ENCODE peak calls at places on chromosome 21, in eight cellular contexts. One of them, this sample, is unnamed. For H3K27me3, the result is how much of the 10 kb centered on the place peaks cover.

GRCh38 chr21:33198346-33199135 is 31.2 kb upstream of the IFNAR2 start:
- DNase-seq in hepatocyte: no peak
- DNase-seq in left ventricle myocardium inferior: peak
- DNase-seq in fibroblast of lung: peak
- DNase-seq in WERI-Rb-1: peak
- DNase-seq in pancreas: no peak
- DNase-seq in suprapubic skin: peak
- DNase-seq in body of pancreas: peak
- DNase-seq in this sample: no peak

GRCh38 chr21:33402011-33402979 is 918 bp upstream of the IFNGR2 start:
- DNase-seq in body of pancreas: peak
- DNase-seq in hepatocyte: peak
- DNase-seq in WERI-Rb-1: peak
- DNase-seq in left ventricle myocardium inferior: peak
- DNase-seq in fibroblast of lung: peak
- DNase-seq in pancreas: peak
- DNase-seq in suprapubic skin: peak
- DNase-seq in this sample: peak

GRCh38 chr21:34536820-34537219 is 24.8 kb upstream of the KCNE1 start:
- DNase-seq in fibroblast of lung: peak
- DNase-seq in body of pancreas: no peak
- DNase-seq in suprapubic skin: no peak
- DNase-seq in pancreas: no peak
- DNase-seq in left ventricle myocardium inferior: no peak
- DNase-seq in WERI-Rb-1: no peak
- DNase-seq in hepatocyte: peak
- DNase-seq in this sample: no peak

GRCh38 chr21:43935711-43936110 is 70.7 kb downstream of the AGPAT3 start:
- DNase-seq in body of pancreas: no peak
- DNase-seq in pancreas: no peak
- DNase-seq in left ventricle myocardium inferior: no peak
- DNase-seq in hepatocyte: no peak
- DNase-seq in WERI-Rb-1: no peak
- DNase-seq in suprapubic skin: no peak
- DNase-seq in fibroblast of lung: no peak
- DNase-seq in this sample: no peak

GRCh38 chr21:39575778-39576177 is 37.0 kb upstream of the B3GALT5 start:
- DNase-seq in hepatocyte: no peak
- DNase-seq in pancreas: no peak
- DNase-seq in body of pancreas: no peak
- DNase-seq in WERI-Rb-1: no peak
- DNase-seq in left ventricle myocardium inferior: no peak
- DNase-seq in fibroblast of lung: peak
- DNase-seq in suprapubic skin: no peak
- DNase-seq in this sample: no peak

GRCh38 chr21:43269461-43269860 is 100.7 kb downstream of the CRYAA start:
- DNase-seq in fibroblast of lung: no peak
- DNase-seq in pancreas: no peak
- DNase-seq in hepatocyte: no peak
- DNase-seq in body of pancreas: no peak
- DNase-seq in suprapubic skin: no peak
- DNase-seq in left ventricle myocardium inferior: peak
- DNase-seq in WERI-Rb-1: peak
- DNase-seq in this sample: no peak

GRCh38 chr21:34630536-34631143 is 15.7 kb upstream of the RCAN1 start:
- DNase-seq in suprapubic skin: no peak
- DNase-seq in left ventricle myocardium inferior: no peak
- DNase-seq in WERI-Rb-1: peak
- DNase-seq in body of pancreas: peak
- DNase-seq in fibroblast of lung: peak
- DNase-seq in hepatocyte: peak
- DNase-seq in pancreas: peak
- DNase-seq in this sample: no peak

GRCh38 chr21:18608226-18608625 is 204.6 kb upstream of the TMPRSS15 start:
- DNase-seq in left ventricle myocardium inferior: no peak
- DNase-seq in pancreas: no peak
- DNase-seq in WERI-Rb-1: no peak
- DNase-seq in suprapubic skin: no peak
- DNase-seq in body of pancreas: no peak
- DNase-seq in fibroblast of lung: no peak
- DNase-seq in hepatocyte: no peak
- DNase-seq in this sample: no peak

GRCh38 chr21:34351786-34352241 is 12.0 kb upstream of the KCNE2 start:
- DNase-seq in WERI-Rb-1: peak
- DNase-seq in suprapubic skin: no peak
- DNase-seq in fibroblast of lung: peak
- DNase-seq in hepatocyte: peak
- DNase-seq in pancreas: peak
- DNase-seq in body of pancreas: peak
- DNase-seq in left ventricle myocardium inferior: peak
- DNase-seq in this sample: peak

GRCh38 chr21:25583370-25584133 is 23.7 kb downstream of the MRPL39 start:
- DNase-seq in fibroblast of lung: no peak
- DNase-seq in body of pancreas: no peak
- DNase-seq in left ventricle myocardium inferior: no peak
- DNase-seq in WERI-Rb-1: no peak
- DNase-seq in pancreas: no peak
- DNase-seq in suprapubic skin: no peak
- DNase-seq in hepatocyte: no peak
- DNase-seq in this sample: no peak

GRCh38 chr21:22096314-22096713 is 1098.1 kb downstream of the NCAM2 start:
- DNase-seq in suprapubic skin: no peak
- DNase-seq in hepatocyte: no peak
- DNase-seq in body of pancreas: no peak
- DNase-seq in pancreas: no peak
- DNase-seq in WERI-Rb-1: no peak
- DNase-seq in left ventricle myocardium inferior: no peak
- DNase-seq in fibroblast of lung: no peak
- DNase-seq in this sample: no peak

GRCh38 chr21:9763306-9763705 is 758.1 kb upstream of the TPTE start:
- DNase-seq in fibroblast of lung: no peak
- DNase-seq in pancreas: no peak
- DNase-seq in body of pancreas: no peak
- DNase-seq in hepatocyte: no peak
- DNase-seq in suprapubic skin: no peak
- DNase-seq in left ventricle myocardium inferior: no peak
- DNase-seq in WERI-Rb-1: no peak
- DNase-seq in this sample: no peak

GRCh38 chr21:33394260-33394659 is 9.0 kb upstream of the IFNGR2 start:
- DNase-seq in WERI-Rb-1: no peak
- DNase-seq in suprapubic skin: no peak
- DNase-seq in pancreas: no peak
- DNase-seq in left ventricle myocardium inferior: no peak
- DNase-seq in body of pancreas: no peak
- DNase-seq in hepatocyte: no peak
- DNase-seq in fibroblast of lung: no peak
- DNase-seq in this sample: no peak

GRCh38 chr21:29403291-29403690 is 104.6 kb downstream of the BACH1 start:
- DNase-seq in pancreas: no peak
- DNase-seq in hepatocyte: no peak
- DNase-seq in fibroblast of lung: no peak
- DNase-seq in body of pancreas: no peak
- DNase-seq in left ventricle myocardium inferior: no peak
- DNase-seq in WERI-Rb-1: no peak
- DNase-seq in suprapubic skin: no peak
- DNase-seq in this sample: no peak

GRCh38 chr21:36210779-36211659 is 54.4 kb downstream of the DOP1B start:
- DNase-seq in pancreas: no peak
- DNase-seq in WERI-Rb-1: no peak
- DNase-seq in body of pancreas: no peak
- DNase-seq in suprapubic skin: no peak
- DNase-seq in left ventricle myocardium inferior: no peak
- DNase-seq in hepatocyte: no peak
- DNase-seq in fibroblast of lung: peak
- DNase-seq in this sample: no peak
- H3K27ac ChIP-seq in pancreas: no peak
- H3K27ac ChIP-seq in WERI-Rb-1: no peak
- H3K27ac ChIP-seq in body of pancreas: no peak
- H3K27ac ChIP-seq in suprapubic skin: no peak
- H3K27ac ChIP-seq in left ventricle myocardium inferior: no peak
- H3K27ac ChIP-seq in hepatocyte: peak
- H3K27ac ChIP-seq in fibroblast of lung: peak
- H3K27ac ChIP-seq in this sample: no peak

GRCh38 chr21:36690637-36691538 is 8.0 kb upstream of the SIM2 start:
- DNase-seq in hepatocyte: no peak
- DNase-seq in left ventricle myocardium inferior: no peak
- DNase-seq in body of pancreas: no peak
- DNase-seq in suprapubic skin: no peak
- DNase-seq in pancreas: no peak
- DNase-seq in fibroblast of lung: no peak
- DNase-seq in WERI-Rb-1: no peak
- DNase-seq in this sample: no peak

GRCh38 chr21:36686955-36687354 is 12.0 kb upstream of the SIM2 start:
- DNase-seq in left ventricle myocardium inferior: no peak
- DNase-seq in WERI-Rb-1: no peak
- DNase-seq in body of pancreas: no peak
- DNase-seq in fibroblast of lung: no peak
- DNase-seq in suprapubic skin: no peak
- DNase-seq in hepatocyte: no peak
- DNase-seq in pancreas: no peak
- DNase-seq in this sample: no peak

GRCh38 chr21:36689324-36689723 is 9.6 kb upstream of the SIM2 start:
- DNase-seq in pancreas: no peak
- DNase-seq in body of pancreas: no peak
- DNase-seq in suprapubic skin: no peak
- DNase-seq in fibroblast of lung: no peak
- DNase-seq in WERI-Rb-1: no peak
- DNase-seq in hepatocyte: no peak
- DNase-seq in left ventricle myocardium inferior: no peak
- DNase-seq in this sample: no peak

GRCh38 chr21:36684957-36685714 is 13.8 kb upstream of the SIM2 start:
- DNase-seq in hepatocyte: no peak
- DNase-seq in suprapubic skin: no peak
- DNase-seq in fibroblast of lung: no peak
- DNase-seq in body of pancreas: no peak
- DNase-seq in WERI-Rb-1: no peak
- DNase-seq in left ventricle myocardium inferior: no peak
- DNase-seq in pancreas: no peak
- DNase-seq in this sample: no peak

DNA sequence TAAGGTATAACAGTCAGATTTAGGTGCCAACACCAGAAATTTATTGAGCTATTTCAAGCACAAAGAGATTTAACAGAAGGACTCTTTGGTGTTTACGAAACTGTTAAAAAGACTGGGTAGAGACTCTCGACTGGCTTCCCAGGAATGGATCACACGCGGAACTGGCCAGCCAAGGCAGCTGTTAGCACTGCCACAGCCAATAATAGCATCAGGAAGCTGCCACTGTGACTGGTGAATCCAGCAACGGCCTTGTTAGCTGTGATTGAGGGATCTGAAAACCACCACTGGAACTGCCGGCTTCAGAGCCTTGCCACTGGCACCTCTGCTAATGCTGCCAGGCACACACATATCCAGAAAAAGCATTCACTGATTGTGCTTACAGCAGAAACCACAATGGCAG is 10.6 kb upstream of the SIM2 start:
- DNase-seq in fibroblast of lung: no peak
- DNase-seq in suprapubic skin: no peak
- DNase-seq in pancreas: no peak
- DNase-seq in WERI-Rb-1: no peak
- DNase-seq in left ventricle myocardium inferior: no peak
- DNase-seq in body of pancreas: no peak
- DNase-seq in hepatocyte: no peak
- DNase-seq in this sample: no peak
- H3K27me3 ChIP-seq in fibroblast of lung: under half
- H3K27me3 ChIP-seq in suprapubic skin: half or more
- H3K27me3 ChIP-seq in pancreas: under half
- H3K27me3 ChIP-seq in WERI-Rb-1: under half
- H3K27me3 ChIP-seq in left ventricle myocardium inferior: half or more
- H3K27me3 ChIP-seq in body of pancreas: under half
- H3K27me3 ChIP-seq in hepatocyte: half or more
- H3K27me3 ChIP-seq in this sample: under half

DNA sequence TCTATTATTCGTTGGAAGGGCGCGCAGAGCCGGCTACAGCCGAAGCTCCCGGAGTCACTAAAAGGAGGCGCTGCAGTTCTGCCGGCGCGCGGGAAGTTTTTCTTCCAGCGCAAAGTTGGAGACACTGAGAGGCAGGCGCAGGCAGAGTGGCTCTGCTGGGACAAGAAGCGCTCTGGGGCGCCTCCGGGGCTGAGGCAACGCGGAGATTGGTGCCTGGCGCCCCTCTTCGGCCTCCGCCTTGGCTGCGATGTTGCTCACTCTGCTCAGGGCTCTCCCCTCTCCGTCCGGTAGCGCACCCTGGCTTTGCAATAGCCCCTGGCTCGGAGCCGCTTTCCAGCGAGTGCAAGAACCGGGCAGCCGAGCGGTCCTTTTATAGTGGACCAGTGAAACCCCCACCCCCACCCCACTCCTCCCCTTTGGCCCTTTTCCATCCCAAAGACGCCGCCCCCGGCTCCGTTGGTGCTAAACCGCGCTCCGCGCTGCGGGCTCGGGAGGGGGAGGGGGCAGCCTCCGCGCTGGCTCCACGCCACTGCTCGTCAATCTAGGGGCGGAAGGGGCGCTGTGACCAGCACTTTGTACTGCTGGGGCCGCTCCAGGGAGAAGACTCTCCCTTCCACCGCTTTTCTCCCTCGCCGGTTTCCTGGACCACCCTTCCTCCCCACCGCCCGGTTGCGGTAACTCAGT is at the start of gene ADAMTS1:
- DNase-seq in hepatocyte: peak
- DNase-seq in pancreas: peak
- DNase-seq in body of pancreas: peak
- DNase-seq in left ventricle myocardium inferior: peak
- DNase-seq in suprapubic skin: peak
- DNase-seq in WERI-Rb-1: no peak
- DNase-seq in fibroblast of lung: peak
- DNase-seq in this sample: peak
- TF ChIP-seq CTCF in hepatocyte: peak
- TF ChIP-seq CTCF in pancreas: peak
- TF ChIP-seq CTCF in body of pancreas: no peak
- TF ChIP-seq CTCF in left ventricle myocardium inferior: peak
- TF ChIP-seq CTCF in suprapubic skin: no peak
- TF ChIP-seq CTCF in WERI-Rb-1: peak
- TF ChIP-seq CTCF in fibroblast of lung: no peak
- TF ChIP-seq CTCF in this sample: peak

GRCh38 chr21:37367758-37368535 is 1.4 kb downstream of the DYRK1A start:
- DNase-seq in left ventricle myocardium inferior: peak
- DNase-seq in pancreas: peak
- DNase-seq in WERI-Rb-1: peak
- DNase-seq in suprapubic skin: peak
- DNase-seq in fibroblast of lung: peak
- DNase-seq in hepatocyte: peak
- DNase-seq in body of pancreas: peak
- DNase-seq in this sample: no peak

GRCh38 chr21:37367301-37367757 is 756 bp downstream of the DYRK1A start:
- DNase-seq in hepatocyte: peak
- DNase-seq in body of pancreas: peak
- DNase-seq in WERI-Rb-1: no peak
- DNase-seq in pancreas: peak
- DNase-seq in suprapubic skin: no peak
- DNase-seq in left ventricle myocardium inferior: no peak
- DNase-seq in fibroblast of lung: no peak
- DNase-seq in this sample: no peak

GRCh38 chr21:37370152-37371040 is 3.8 kb downstream of the DYRK1A start:
- DNase-seq in body of pancreas: no peak
- DNase-seq in hepatocyte: no peak
- DNase-seq in pancreas: no peak
- DNase-seq in left ventricle myocardium inferior: no peak
- DNase-seq in WERI-Rb-1: no peak
- DNase-seq in suprapubic skin: no peak
- DNase-seq in fibroblast of lung: peak
- DNase-seq in this sample: no peak

GRCh38 chr21:37369307-37369854 is 2.8 kb downstream of the DYRK1A start:
- DNase-seq in WERI-Rb-1: no peak
- DNase-seq in hepatocyte: no peak
- DNase-seq in fibroblast of lung: no peak
- DNase-seq in suprapubic skin: no peak
- DNase-seq in left ventricle myocardium inferior: no peak
- DNase-seq in body of pancreas: no peak
- DNase-seq in pancreas: no peak
- DNase-seq in this sample: no peak

GRCh38 chr21:37368536-37369279 is 2.1 kb downstream of the DYRK1A start:
- DNase-seq in pancreas: no peak
- DNase-seq in left ventricle myocardium inferior: no peak
- DNase-seq in hepatocyte: peak
- DNase-seq in fibroblast of lung: peak
- DNase-seq in suprapubic skin: no peak
- DNase-seq in WERI-Rb-1: no peak
- DNase-seq in body of pancreas: no peak
- DNase-seq in this sample: no peak
- H3K27ac ChIP-seq in pancreas: peak
- H3K27ac ChIP-seq in left ventricle myocardium inferior: peak
- H3K27ac ChIP-seq in hepatocyte: peak
- H3K27ac ChIP-seq in fibroblast of lung: peak
- H3K27ac ChIP-seq in suprapubic skin: peak
- H3K27ac ChIP-seq in WERI-Rb-1: peak
- H3K27ac ChIP-seq in body of pancreas: peak
- H3K27ac ChIP-seq in this sample: peak

This sample was measured in dorsolateral prefrontal cortex.